ENCODE peak calls at places on chromosomes 3 and 15, in five cellular contexts. E is AG04450, B is astrocyte, J is LNCaP clone FGC, Z is epithelial cell of esophagus. O is an unnamed sample.
A peak's percentile ranks its signal among the peaks of the same experiment; 100 is the strongest.

GRCh38 chr3:161268601-161269000 is 47.5 kb downstream of the NMD3 start:
- DNase-seq in B (no peak), Z (peak; percentile 59), E (no peak), J (no peak), O (no peak)

GRCh38 chr3:60298141-60298540 is 953.1 kb downstream of the FHIT start:
- DNase-seq in J (no peak), E (no peak), Z (no peak), B (no peak), O (no peak)

GRCh38 chr3:89699771-89700170 is 592.4 kb downstream of the EPHA3 start:
- DNase-seq in Z (peak; percentile 11), B (no peak), J (no peak), E (no peak), O (no peak)

GRCh38 chr3:114939920-114940319 is 207.2 kb downstream of the ZBTB20 start:
- DNase-seq in B (no peak), E (no peak), Z (no peak), J (no peak), O (no peak)

GRCh38 chr15:50816191-50816590 is 50.7 kb upstream of the SPPL2A start:
- DNase-seq in B (no peak), Z (peak; percentile 82), J (peak; percentile 34), E (no peak), O (no peak)

GRCh38 chr3:71254251-71254650 is 329.3 kb downstream of the FOXP1 start:
- DNase-seq in J (no peak), E (no peak), B (peak; percentile 32), Z (no peak), O (no peak)

GRCh38 chr3:12796171-12797123 is at the start of gene CAND2:
- DNase-seq in E (no peak), J (no peak), Z (peak; percentile 22), B (peak; percentile 30), O (no peak)

GRCh38 chr3:72137865-72138861 is 353.2 kb upstream of the PROK2 start:
- DNase-seq in B (no peak), Z (no peak), E (no peak), J (no peak), O (peak; percentile 50)

GRCh38 chr3:62445267-62445666 is 71.9 kb upstream of the FEZF2 start:
- DNase-seq in Z (peak; percentile 2), B (peak; percentile 21), J (no peak), E (no peak), O (peak; percentile 6)

GRCh38 chr15:96243701-96244100 is 86.8 kb upstream of the NR2F2 start:
- DNase-seq in B (no peak), Z (no peak), J (no peak), E (no peak), O (no peak)

GRCh38 chr15:95303659-95304058 is 1026.8 kb upstream of the NR2F2 start:
- DNase-seq in E (no peak), Z (no peak), B (no peak), J (no peak), O (no peak)

GRCh38 chr3:160556141-160556540 is 9.2 kb downstream of the KPNA4 start:
- DNase-seq in J (no peak), E (no peak), Z (no peak), B (no peak), O (no peak)

GRCh38 chr3:148162132-148162531 is 535.6 kb upstream of the AGTR1 start:
- DNase-seq in Z (no peak), B (no peak), E (no peak), J (no peak), O (no peak)

GRCh38 chr3:52193059-52193458 is 4.9 kb upstream of the ALAS1 start:
- DNase-seq in B (no peak), J (peak; percentile 50), Z (peak; percentile 72), E (no peak), O (no peak)

GRCh38 chr15:57323806-57324589 is 52.3 kb upstream of the CGNL1 start:
- DNase-seq in J (peak; percentile 23), B (peak; percentile 50), Z (peak; percentile 89), E (no peak), O (peak; percentile 39)

GRCh38 chr15:29437888-29438713 is 168.5 kb upstream of the NSMCE3 start:
- DNase-seq in E (no peak), B (no peak), J (peak; percentile 35), Z (no peak), O (no peak)

GRCh38 chr3:64011685-64012084 is 11.6 kb downstream of the PSMD6 start:
- DNase-seq in B (peak; percentile 87), J (no peak), E (no peak), Z (peak; percentile 80), O (no peak)

GRCh38 chr15:75673426-75674247 is 25.9 kb downstream of the SNX33 start:
- DNase-seq in B (peak; percentile 52), Z (peak; percentile 64), E (no peak), J (no peak), O (no peak)

GRCh38 chr3:127735767-127736693 is 63.3 kb downstream of the ABTB1 start:
- DNase-seq in Z (peak; percentile 73), J (no peak), E (peak; percentile 44), B (peak; percentile 74), O (peak; percentile 89)

GRCh38 chr3:124035463-124036121 is 43.7 kb upstream of the ROPN1 start:
- DNase-seq in B (no peak), Z (no peak), J (no peak), E (no peak), O (no peak)
- H3K4me3 ChIP-seq in B (no peak overlapping the region), Z (no peak overlapping the region), J (no peak overlapping the region), E (no peak overlapping the region), O (no peak overlapping the region)

GRCh38 chr3:172092658-172093057 is 53.3 kb downstream of the FNDC3B start:
- DNase-seq in J (no peak), B (no peak), E (no peak), Z (no peak), O (no peak)
- TF ChIP-seq CTCF in J (no peak), B (no peak), E (no peak), Z (no peak), O (no peak)

DNA sequence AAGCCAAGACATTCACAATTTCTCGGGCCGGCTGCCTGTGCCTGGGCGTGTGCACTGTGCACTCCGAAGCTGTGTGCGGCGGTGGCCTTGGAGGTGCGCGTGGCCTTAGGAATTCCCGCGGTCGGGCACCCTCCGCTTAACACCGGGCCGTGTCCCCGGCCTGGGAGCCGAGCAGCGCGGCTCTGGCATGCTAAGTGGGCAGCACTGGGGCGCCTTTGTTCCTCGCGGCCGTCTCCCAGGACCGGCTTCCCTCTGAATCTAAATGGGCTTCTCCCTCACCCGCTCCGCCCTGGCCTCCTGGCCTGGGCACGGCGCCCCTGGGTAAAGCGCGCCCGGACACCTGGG is 498 bp upstream of the ARNT2 start:
- DNase-seq in J (no peak), Z (no peak), E (no peak), B (no peak), O (no peak)
- H3K4me3 ChIP-seq in J (no peak overlapping the region), Z (no peak overlapping the region), E (peak overlapping the region; percentile 69), B (peak overlapping the region; percentile 54), O (no peak overlapping the region)

GRCh38 chr3:142595951-142596725 is at the start of gene PLS1:
- DNase-seq in Z (peak; percentile 92), B (peak; percentile 69), E (peak; percentile 54), J (peak; percentile 71), O (peak; percentile 88)
- TF ChIP-seq CTCF in Z (no peak), B (no peak), E (no peak), J (no peak), O (no peak)

GRCh38 chr3:139934557-139935070 is 371 bp upstream of the CLSTN2 start:
- DNase-seq in E (no peak), J (no peak), B (peak; percentile 40), Z (peak; percentile 23), O (peak; percentile 19)
- H3K4me3 ChIP-seq in E (no peak overlapping the region), J (no peak overlapping the region), B (peak overlapping the region; percentile 63), Z (no peak overlapping the region), O (no peak overlapping the region)

O was measured in GM12865.